ENCODE peak calls at places on chromosomes 6 and 20, in five cellular contexts. W, N, Q, C and I are unnamed samples.

GRCh38 chr6:20559924-20560551 is 25.8 kb downstream of the CDKAL1 start:
- DNase-seq in W (no peak), N (no peak), Q (no peak), C (no peak), I (no peak)

GRCh38 chr6:37741757-37742400 is 44.2 kb upstream of the MDGA1 start:
- DNase-seq in W (no peak), N (peak), Q (no peak), C (peak), I (no peak)

GRCh38 chr6:112198582-112198981 is 55.8 kb downstream of the LAMA4 start:
- DNase-seq in W (no peak), N (no peak), Q (no peak), C (no peak), I (no peak)

GRCh38 chr6:131281471-131282270 is 146.4 kb downstream of the AKAP7 start:
- DNase-seq in W (peak), N (no peak), Q (peak), C (peak), I (no peak)

GRCh38 chr6:125193208-125193607 is 39.6 kb downstream of the TPD52L1 start:
- DNase-seq in W (no peak), N (peak), Q (no peak), C (peak), I (no peak)

GRCh38 chr20:62668441-62669027 is 26.2 kb downstream of the SLCO4A1 start:
- DNase-seq in W (peak), N (peak), Q (peak), C (peak), I (peak)

GRCh38 chr20:30812739-30813411 is 444.6 kb upstream of the DEFB115 start:
- DNase-seq in W (no peak), N (no peak), Q (no peak), C (no peak), I (no peak)

GRCh38 chr20:33896509-33896908 is 85.4 kb downstream of the CHMP4B start:
- DNase-seq in W (peak), N (no peak), Q (peak), C (no peak), I (no peak)

GRCh38 chr20:58366016-58366415 is 23.0 kb upstream of the VAPB start:
- DNase-seq in W (no peak), N (no peak), Q (no peak), C (no peak), I (no peak)

DNA sequence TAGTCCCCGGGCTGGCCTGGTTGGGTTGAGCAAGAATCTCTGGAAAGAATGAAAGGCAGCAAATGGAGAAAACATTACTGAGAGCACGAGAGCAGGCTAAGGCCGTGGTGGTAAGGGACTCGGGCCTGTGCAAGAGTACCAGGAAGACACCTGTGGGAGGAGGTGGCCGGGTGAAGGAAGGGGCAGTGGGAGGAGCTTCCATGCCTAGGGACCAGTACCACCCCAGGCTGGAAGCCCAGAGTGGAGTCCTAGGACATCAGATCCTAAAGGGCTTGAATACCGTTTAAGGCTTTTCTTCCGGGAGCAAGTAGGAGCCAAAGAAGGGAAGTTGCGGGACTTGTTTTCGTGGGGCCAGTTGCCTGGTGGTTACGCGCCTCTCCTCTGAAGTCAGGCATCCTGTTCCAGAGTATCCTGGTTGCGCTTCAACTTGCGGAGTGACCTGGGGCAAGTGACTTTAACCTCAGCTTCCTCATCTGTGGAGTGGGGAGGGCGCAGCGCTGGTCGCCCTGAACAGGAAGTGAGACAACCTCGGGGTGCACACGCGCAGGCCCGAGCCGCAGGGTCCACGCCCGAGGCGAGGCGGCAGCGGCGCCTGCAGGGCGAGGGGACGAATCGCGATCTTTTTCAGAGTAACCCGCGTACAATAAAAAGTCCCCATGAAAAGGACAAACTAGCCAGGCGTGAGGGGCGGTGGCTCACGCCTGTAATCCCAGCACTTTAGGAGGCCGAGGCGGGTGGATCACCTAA is 1.1 kb upstream of the TPD52L2 start:
- DNase-seq in W (peak), N (peak), Q (peak), C (peak), I (no peak)
- TF ChIP-seq POLR2A in W (no peak), N (peak), Q (no peak), C (no peak), I (no peak)

GRCh38 chr6:14862845-14863244 is 383.0 kb upstream of the JARID2 start:
- DNase-seq in W (no peak), N (no peak), Q (no peak), C (no peak), I (no peak)
- TF ChIP-seq POLR2A in W (no peak), N (no peak), Q (no peak), C (no peak), I (no peak)

DNA sequence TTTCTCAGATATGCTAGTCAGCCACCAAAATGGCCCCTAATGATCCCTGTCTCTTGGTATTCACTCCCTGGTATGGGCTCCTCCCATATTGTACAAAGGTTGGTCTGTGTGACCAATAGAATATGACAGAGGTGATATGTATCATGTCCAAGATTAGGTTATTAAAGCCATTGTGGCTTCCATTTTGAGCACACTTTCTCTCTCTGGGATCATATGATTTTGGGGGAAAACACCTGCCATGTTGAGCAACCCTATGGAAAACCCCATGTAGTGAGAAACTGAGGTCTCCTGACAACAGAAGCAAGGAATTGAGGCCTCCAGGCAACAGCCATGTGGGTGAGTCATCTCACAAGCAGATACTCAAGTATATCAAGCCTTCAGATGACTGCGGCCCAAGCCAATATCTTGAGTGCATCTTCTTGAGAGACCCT is 7.1 kb upstream of the ZNF318 start:
- DNase-seq in W (no peak), N (no peak), Q (peak), C (no peak), I (no peak)
- TF ChIP-seq POLR2A in W (no peak), N (no peak), Q (no peak), C (no peak), I (no peak)

GRCh38 chr6:11824986-11825385 is 46.4 kb upstream of the ADTRP start:
- DNase-seq in W (no peak), N (no peak), Q (peak), C (no peak), I (no peak)
- TF ChIP-seq POLR2A in W (no peak), N (no peak), Q (no peak), C (no peak), I (no peak)

GRCh38 chr6:149884215-149884614 is 13.7 kb downstream of the RAET1E start:
- DNase-seq in W (no peak), N (no peak), Q (peak), C (no peak), I (no peak)

GRCh38 chr6:149887343-149887742 is 10.6 kb downstream of the RAET1E start:
- DNase-seq in W (peak), N (peak), Q (peak), C (no peak), I (no peak)

GRCh38 chr6:149888113-149888512 is 9.8 kb downstream of the RAET1E start:
- DNase-seq in W (peak), N (peak), Q (no peak), C (peak), I (no peak)

GRCh38 chr6:149884617-149885016 is 13.3 kb downstream of the RAET1E start:
- DNase-seq in W (no peak), N (no peak), Q (no peak), C (no peak), I (no peak)

DNA sequence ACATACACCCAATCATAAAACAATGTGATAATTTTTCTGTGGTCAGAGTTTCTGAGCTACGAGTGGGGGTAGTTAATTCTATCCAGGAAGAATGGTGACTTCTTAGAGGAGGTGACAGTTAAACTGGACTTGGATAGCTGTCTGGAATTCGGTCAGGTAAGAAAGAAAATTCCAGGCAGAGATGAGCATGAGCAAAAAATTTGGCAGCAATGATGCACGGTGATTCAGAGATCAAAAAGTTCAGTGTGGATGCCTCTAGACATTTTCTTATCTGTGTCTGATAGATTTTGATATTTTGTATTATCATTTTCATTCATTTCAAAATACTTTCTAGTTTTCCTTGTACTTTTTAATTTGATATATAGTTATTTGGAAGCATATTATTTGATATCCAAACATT is 12.0 kb downstream of the RAET1E start:
- DNase-seq in W (no peak), N (no peak), Q (no peak), C (no peak), I (no peak)
- TF ChIP-seq POLR2A in W (no peak), N (no peak), Q (no peak), C (no peak), I (no peak)

GRCh38 chr6:14706378-14706929 is 539.4 kb upstream of the JARID2 start:
- DNase-seq in W (peak), N (peak), Q (peak), C (peak), I (peak)
- TF ChIP-seq POLR2A in W (no peak), N (no peak), Q (peak), C (no peak), I (no peak)

GRCh38 chr6:100504786-100505737 is 40.3 kb upstream of the SIM1 start:
- DNase-seq in W (no peak), N (peak), Q (peak), C (no peak), I (peak)

GRCh38 chr6:100503043-100503442 is 38.3 kb upstream of the SIM1 start:
- DNase-seq in W (no peak), N (no peak), Q (no peak), C (no peak), I (no peak)

GRCh38 chr6:100509101-100509500 is 44.4 kb upstream of the SIM1 start:
- DNase-seq in W (no peak), N (no peak), Q (no peak), C (no peak), I (no peak)

GRCh38 chr6:100512203-100512862 is 47.6 kb upstream of the SIM1 start:
- DNase-seq in W (no peak), N (no peak), Q (peak), C (no peak), I (no peak)

GRCh38 chr6:100506651-100507050 is 41.9 kb upstream of the SIM1 start:
- DNase-seq in W (no peak), N (no peak), Q (peak), C (no peak), I (no peak)
- TF ChIP-seq POLR2A in W (no peak), N (no peak), Q (no peak), C (no peak), I (no peak)

GRCh38 chr6:46850781-46851180 is 57.6 kb downstream of the MEP1A start:
- DNase-seq in W (no peak), N (no peak), Q (no peak), C (no peak), I (no peak)

GRCh38 chr6:46848684-46849360 is 55.6 kb downstream of the MEP1A start:
- DNase-seq in W (peak), N (peak), Q (peak), C (peak), I (peak)

GRCh38 chr6:46849361-46849690 is 56.1 kb downstream of the MEP1A start:
- DNase-seq in W (no peak), N (no peak), Q (no peak), C (no peak), I (no peak)

DNA sequence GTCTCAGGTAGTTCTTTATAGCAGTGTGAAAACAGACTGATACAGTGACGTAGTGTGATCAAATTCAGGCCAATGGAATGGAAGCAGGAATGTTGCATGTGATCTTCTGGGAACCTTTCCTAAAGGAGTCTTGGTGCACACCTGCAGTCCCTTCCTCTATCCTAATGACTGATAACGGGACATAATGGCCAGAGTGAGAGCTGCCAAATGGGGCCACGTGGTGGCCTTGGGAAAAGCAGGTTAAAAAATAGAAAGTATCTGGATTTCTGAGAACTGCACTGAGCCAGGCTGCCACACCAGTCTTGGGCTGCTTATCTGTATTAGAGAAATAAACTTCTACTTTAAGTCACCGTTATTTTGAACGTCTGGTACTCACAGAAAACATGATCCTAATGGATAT is 51.9 kb downstream of the MEP1A start:
- DNase-seq in W (no peak), N (no peak), Q (no peak), C (no peak), I (no peak)
- TF ChIP-seq POLR2A in W (no peak), N (no peak), Q (no peak), C (no peak), I (no peak)

GRCh38 chr20:407097-407952 is 774 bp upstream of the RBCK1 start:
- DNase-seq in W (peak), N (peak), Q (peak), C (peak), I (peak)

GRCh38 chr20:409697-410559 is 1.8 kb downstream of the RBCK1 start:
- DNase-seq in W (peak), N (no peak), Q (no peak), C (peak), I (no peak)

GRCh38 chr20:408843-409696 is 971 bp downstream of the RBCK1 start:
- DNase-seq in W (no peak), N (no peak), Q (no peak), C (no peak), I (no peak)

GRCh38 chr20:406200-407096 is 1.7 kb upstream of the RBCK1 start:
- DNase-seq in W (no peak), N (no peak), Q (no peak), C (no peak), I (no peak)

GRCh38 chr20:407953-408842 is at the start of gene RBCK1:
- DNase-seq in W (peak), N (peak), Q (peak), C (peak), I (peak)
- TF ChIP-seq POLR2A in W (no peak), N (peak), Q (peak), C (peak), I (no peak)